ENCODE peak calls at places on chromosomes 3 and 15, in four cellular contexts. G, Z, V and C are unnamed samples. For H3K4me1, the result is how much of the 10 kb centered on the place peaks cover.

GRCh38 chr3:140276698-140277097 is 341.7 kb downstream of the CLSTN2 start:
- DNase-seq in Z (no peak), G (no peak), V (no peak), C (no peak)

GRCh38 chr3:121995190-121996137 is 26.6 kb downstream of the ILDR1 start:
- DNase-seq in G (peak), Z (peak), V (peak), C (peak)

GRCh38 chr3:105359098-105359762 is 7.5 kb upstream of the ALCAM start:
- DNase-seq in G (no peak), Z (no peak), V (no peak), C (no peak)

GRCh38 chr15:67149859-67150824 is 84.7 kb downstream of the SMAD3 start:
- DNase-seq in G (peak), V (peak), Z (peak), C (peak)

GRCh38 chr3:179666436-179667035 is 13.7 kb downstream of the USP13 start:
- DNase-seq in G (peak), V (peak), Z (no peak), C (peak)

GRCh38 chr3:43243590-43244587 is 42.5 kb upstream of the SNRK start:
- DNase-seq in V (no peak), Z (no peak), G (no peak), C (no peak)

GRCh38 chr3:132624790-132625189 is 27.7 kb downstream of the ACKR4 start:
- DNase-seq in Z (no peak), V (no peak), G (no peak), C (no peak)

GRCh38 chr15:25057574-25057973 is 102.8 kb downstream of the SNRPN start:
- DNase-seq in V (no peak), Z (no peak), G (no peak), C (no peak)

GRCh38 chr3:38136272-38136806 is 588 bp downstream of the ACAA1 start:
- DNase-seq in V (no peak), Z (no peak), G (peak), C (no peak)

GRCh38 chr15:95596487-95596886 is 734.0 kb upstream of the NR2F2 start:
- DNase-seq in Z (no peak), G (no peak), V (no peak), C (peak)

GRCh38 chr15:91257755-91258435 is 157.8 kb downstream of the SV2B start:
- DNase-seq in Z (no peak), V (no peak), G (no peak), C (no peak)

GRCh38 chr15:74873756-74874424 is 725 bp upstream of the SCAMP2 start:
- DNase-seq in Z (no peak), G (no peak), V (no peak), C (peak)

GRCh38 chr3:125142418-125142778 is 70.2 kb downstream of the SLC12A8 start:
- DNase-seq in G (no peak), V (no peak), Z (no peak), C (no peak)

GRCh38 chr3:72960812-72961518 is 35.6 kb upstream of the PPP4R2 start:
- DNase-seq in Z (no peak), G (peak), V (peak), C (no peak)

GRCh38 chr3:117278424-117279190 is 569.0 kb downstream of the TUSC7 start:
- DNase-seq in G (no peak), V (no peak), Z (no peak), C (no peak)

GRCh38 chr3:102353804-102354203 is 81.0 kb upstream of the ZPLD1 start:
- DNase-seq in V (no peak), G (no peak), Z (no peak), C (no peak)

GRCh38 chr3:81643721-81644120 is 117.7 kb downstream of the GBE1 start:
- DNase-seq in Z (no peak), V (no peak), G (no peak), C (no peak)

GRCh38 chr3:25173610-25174009 is 254.5 kb upstream of the RARB start:
- DNase-seq in V (no peak), Z (no peak), G (no peak), C (no peak)

GRCh38 chr3:42101481-42101880 is 10.3 kb downstream of the TRAK1 start:
- DNase-seq in G (no peak), V (no peak), Z (no peak), C (no peak)

GRCh38 chr3:53850895-53851294 is 4.5 kb downstream of the IL17RB start:
- DNase-seq in G (no peak), Z (no peak), V (no peak), C (no peak)

GRCh38 chr3:32897202-32897601 is 54.2 kb upstream of the CCR4 start:
- DNase-seq in Z (no peak), G (no peak), V (no peak), C (no peak)

GRCh38 chr3:171602072-171602471 is 141.9 kb upstream of the TNIK start:
- DNase-seq in Z (no peak), G (no peak), V (no peak), C (no peak)

GRCh38 chr3:180749796-180750195 is 70.5 kb upstream of the CCDC39 start:
- DNase-seq in Z (no peak), V (no peak), G (no peak), C (no peak)

GRCh38 chr3:107943350-107943749 is 147.5 kb downstream of the CD47 start:
- DNase-seq in Z (no peak), V (no peak), G (no peak), C (no peak)
- H3K4me1 ChIP-seq in Z (under half), V (under half), G (under half), C (under half)

GRCh38 chr3:16375891-16376290 is 110.9 kb downstream of the OXNAD1 start:
- DNase-seq in Z (no peak), G (no peak), V (no peak), C (no peak)

GRCh38 chr3:16378415-16378814 is 113.4 kb downstream of the OXNAD1 start:
- DNase-seq in G (no peak), Z (no peak), V (no peak), C (no peak)

GRCh38 chr3:16377847-16378302 is 112.9 kb downstream of the OXNAD1 start:
- DNase-seq in Z (no peak), G (no peak), V (no peak), C (no peak)

GRCh38 chr3:16378920-16379319 is 113.9 kb downstream of the OXNAD1 start:
- DNase-seq in V (no peak), G (no peak), Z (no peak), C (no peak)

GRCh38 chr3:16377196-16377595 is 112.2 kb downstream of the OXNAD1 start:
- DNase-seq in V (no peak), G (no peak), Z (peak), C (no peak)
- H3K4me1 ChIP-seq in V (under half), G (under half), Z (half or more), C (under half)

DNA sequence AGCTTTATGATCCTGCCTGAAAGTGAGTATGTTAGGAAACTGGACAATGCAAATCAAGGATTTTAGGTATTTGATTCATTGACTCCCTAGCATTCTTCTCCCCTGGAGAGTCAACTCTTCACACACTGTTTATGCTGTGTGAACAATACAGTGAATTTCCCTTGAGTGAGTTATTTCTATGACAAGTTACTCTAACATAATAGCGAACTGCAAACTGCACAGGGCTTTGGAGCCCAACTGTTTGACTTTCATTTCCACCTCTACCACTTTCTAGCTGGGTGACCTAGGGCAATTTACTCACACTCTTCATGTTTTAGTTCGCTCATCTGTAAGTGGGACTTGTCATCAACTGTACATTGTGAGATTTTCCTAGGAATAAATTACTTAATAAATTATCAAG is 96.0 kb upstream of the PHLDB2 start:
- DNase-seq in V (no peak), G (no peak), Z (no peak), C (no peak)
- H3K4me1 ChIP-seq in V (under half), G (under half), Z (under half), C (under half)

GRCh38 chr15:28937271-28937670 is 51.5 kb downstream of the APBA2 start:
- DNase-seq in Z (no peak), V (no peak), G (no peak), C (no peak)
- H3K4me1 ChIP-seq in Z (half or more), V (under half), G (under half), C (under half)

DNA sequence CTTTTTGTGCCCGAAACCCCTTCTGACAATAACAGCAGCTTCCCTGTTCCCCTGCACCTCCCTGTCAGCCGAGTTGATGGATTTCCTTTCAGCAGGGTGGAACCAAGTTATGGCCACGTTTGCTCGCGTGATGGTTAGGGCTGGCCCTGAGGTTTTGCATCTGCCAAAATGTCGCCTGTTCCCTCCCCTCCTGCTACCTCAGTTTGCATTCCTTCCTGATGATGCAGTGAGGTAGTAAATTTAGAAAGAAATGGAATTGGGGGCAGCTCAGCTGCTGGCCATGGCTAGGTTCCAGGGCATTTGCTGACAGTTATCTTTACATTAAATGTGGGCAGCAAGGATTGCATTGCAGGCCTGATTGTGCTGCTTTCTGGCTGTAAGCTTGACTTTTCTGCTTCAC is 13.2 kb downstream of the LIMD1 start:
- DNase-seq in G (no peak), Z (no peak), V (no peak), C (no peak)
- H3K4me1 ChIP-seq in G (under half), Z (under half), V (half or more), C (under half)